ENCODE peak calls at places on chromosomes 3 and 15, in four cellular contexts. W is neuronal stem cell, Q is OCI-LY7, A is iris pigment epithelial cell. E is an unnamed sample.

GRCh38 chr3:153356908-153357307 is 194.9 kb downstream of the RAP2B start:
- DNase-seq in Q (no peak), W (no peak), A (no peak), E (no peak)

GRCh38 chr3:102936511-102936910 is 501.7 kb downstream of the ZPLD1 start:
- DNase-seq in Q (no peak), A (peak), W (no peak), E (no peak)

GRCh38 chr3:24508423-24508839 is 13.8 kb upstream of the THRB start:
- DNase-seq in W (no peak), A (peak), Q (no peak), E (peak)

GRCh38 chr3:143511174-143511879 is 336.9 kb downstream of the SLC9A9 start:
- DNase-seq in W (no peak), Q (no peak), A (no peak), E (no peak)

GRCh38 chr3:64088408-64089136 is 65.3 kb upstream of the PSMD6 start:
- DNase-seq in W (no peak), Q (no peak), A (no peak), E (peak)

GRCh38 chr15:78168591-78168990 is 19.4 kb downstream of the IDH3A start:
- DNase-seq in Q (peak), W (no peak), A (no peak), E (no peak)

GRCh38 chr3:13277860-13278531 is 142.1 kb downstream of the NUP210 start:
- DNase-seq in Q (no peak), W (no peak), A (no peak), E (no peak)

GRCh38 chr3:160830792-160831191 is 74.8 kb downstream of the PPM1L start:
- DNase-seq in A (peak), Q (no peak), W (no peak), E (no peak)

GRCh38 chr3:172787746-172788145 is 37.2 kb downstream of the ECT2 start:
- DNase-seq in A (peak), W (no peak), Q (no peak), E (peak)

GRCh38 chr3:133535971-133536634 is 37.4 kb upstream of the CDV3 start:
- DNase-seq in Q (no peak), W (no peak), A (peak), E (peak)

GRCh38 chr3:71486831-71487230 is 96.7 kb downstream of the FOXP1 start:
- DNase-seq in Q (no peak), A (no peak), W (no peak), E (no peak)

GRCh38 chr15:69224383-69224782 is 63.9 kb downstream of the GLCE start:
- DNase-seq in W (no peak), Q (no peak), A (peak), E (peak)

GRCh38 chr3:194314669-194315068 is 36.5 kb downstream of the CPN2 start:
- DNase-seq in A (no peak), W (no peak), Q (no peak), E (no peak)

GRCh38 chr3:13015286-13016082 is 57.7 kb downstream of the IQSEC1 start:
- DNase-seq in A (no peak), W (no peak), Q (peak), E (no peak)